ENCODE peak calls at places on chromosomes 16 and 17, in six cellular contexts. Y is GM23248, D is neural progenitor cell, V is GM23338, P is hepatocyte, J is HCT116. R is an unnamed sample. For H3K27me3, the result is how much of the 10 kb centered on the place peaks cover.

GRCh38 chr17:21239680-21240374 is 13.4 kb downstream of the NATD1 start:
- DNase-seq in J (no peak), P (no peak), Y (peak), V (peak), D (peak), R (peak)

GRCh38 chr17:66191607-66192377 is at the start of gene CEP112:
- DNase-seq in J (peak), P (peak), D (peak), V (peak), Y (peak), R (peak)

GRCh38 chr17:57899391-57899790 is 49.5 kb upstream of the MRPS23 start:
- DNase-seq in Y (peak), V (no peak), P (no peak), J (no peak), D (no peak), R (no peak)

GRCh38 chr17:29390856-29391631 is 881 bp downstream of the TAOK1 start:
- DNase-seq in P (peak), J (no peak), D (peak), V (peak), Y (peak), R (no peak)

GRCh38 chr16:9546438-9546786 is 455.0 kb downstream of the HAPSTR1 start:
- DNase-seq in P (no peak), Y (no peak), J (no peak), D (no peak), V (no peak), R (no peak)

GRCh38 chr16:70738083-70738977 is 52.5 kb upstream of the MTSS2 start:
- DNase-seq in Y (peak), V (peak), D (peak), J (no peak), P (peak), R (peak)

GRCh38 chr16:22353188-22353919 is 21.1 kb downstream of the CDR2 start:
- DNase-seq in Y (peak), V (peak), D (no peak), P (peak), J (peak), R (no peak)

GRCh38 chr17:53033297-53033696 is 789.4 kb upstream of the KIF2B start:
- DNase-seq in Y (no peak), J (no peak), D (no peak), P (no peak), V (no peak), R (no peak)

GRCh38 chr16:27067138-27067537 is 411 bp downstream of the C16orf82 start:
- DNase-seq in D (peak), P (peak), Y (peak), J (no peak), V (peak), R (no peak)

GRCh38 chr17:19897901-19898300 is 30.2 kb upstream of the ULK2 start:
- DNase-seq in D (peak), V (no peak), P (peak), Y (peak), J (peak), R (no peak)

GRCh38 chr16:19266774-19267173 is 18.8 kb upstream of the CLEC19A start:
- DNase-seq in P (no peak), J (no peak), V (no peak), D (no peak), Y (no peak), R (no peak)

GRCh38 chr16:55367796-55368195 is 43.8 kb downstream of the IRX6 start:
- DNase-seq in D (no peak), J (no peak), V (no peak), P (no peak), Y (peak), R (no peak)

GRCh38 chr17:44223574-44224046 is 4.1 kb upstream of the UBTF start:
- DNase-seq in J (no peak), P (no peak), V (no peak), D (no peak), Y (peak), R (no peak)

GRCh38 chr16:53529529-53529928 is 26.5 kb upstream of the AKTIP start:
- DNase-seq in V (no peak), D (no peak), J (no peak), Y (no peak), P (no peak), R (no peak)

GRCh38 chr17:19359151-19359550 is 3.4 kb downstream of the B9D1 start:
- DNase-seq in D (no peak), P (no peak), Y (no peak), V (no peak), J (no peak), R (no peak)

GRCh38 chr16:85987750-85988078 is 88.8 kb downstream of the IRF8 start:
- DNase-seq in J (no peak), P (no peak), Y (no peak), V (no peak), D (no peak), R (no peak)

GRCh38 chr16:19745286-19746018 is 27.4 kb downstream of the IQCK start:
- DNase-seq in V (no peak), J (no peak), Y (peak), P (no peak), D (no peak), R (no peak)

GRCh38 chr17:55639096-55639495 is 83.6 kb downstream of the TMEM100 start:
- DNase-seq in P (no peak), J (no peak), V (no peak), D (no peak), Y (no peak), R (no peak)

GRCh38 chr17:28346199-28346580 is 10.6 kb downstream of the TNFAIP1 start:
- DNase-seq in J (no peak), P (no peak), D (peak), V (peak), Y (no peak), R (no peak)

GRCh38 chr17:76993636-76994035 is 125.4 kb downstream of the MGAT5B start:
- DNase-seq in Y (no peak), D (no peak), V (no peak), J (no peak), P (no peak), R (no peak)
- H3K27me3 ChIP-seq in Y (half or more), D (under half), V (under half), J (under half), P (under half), R (under half)

DNA sequence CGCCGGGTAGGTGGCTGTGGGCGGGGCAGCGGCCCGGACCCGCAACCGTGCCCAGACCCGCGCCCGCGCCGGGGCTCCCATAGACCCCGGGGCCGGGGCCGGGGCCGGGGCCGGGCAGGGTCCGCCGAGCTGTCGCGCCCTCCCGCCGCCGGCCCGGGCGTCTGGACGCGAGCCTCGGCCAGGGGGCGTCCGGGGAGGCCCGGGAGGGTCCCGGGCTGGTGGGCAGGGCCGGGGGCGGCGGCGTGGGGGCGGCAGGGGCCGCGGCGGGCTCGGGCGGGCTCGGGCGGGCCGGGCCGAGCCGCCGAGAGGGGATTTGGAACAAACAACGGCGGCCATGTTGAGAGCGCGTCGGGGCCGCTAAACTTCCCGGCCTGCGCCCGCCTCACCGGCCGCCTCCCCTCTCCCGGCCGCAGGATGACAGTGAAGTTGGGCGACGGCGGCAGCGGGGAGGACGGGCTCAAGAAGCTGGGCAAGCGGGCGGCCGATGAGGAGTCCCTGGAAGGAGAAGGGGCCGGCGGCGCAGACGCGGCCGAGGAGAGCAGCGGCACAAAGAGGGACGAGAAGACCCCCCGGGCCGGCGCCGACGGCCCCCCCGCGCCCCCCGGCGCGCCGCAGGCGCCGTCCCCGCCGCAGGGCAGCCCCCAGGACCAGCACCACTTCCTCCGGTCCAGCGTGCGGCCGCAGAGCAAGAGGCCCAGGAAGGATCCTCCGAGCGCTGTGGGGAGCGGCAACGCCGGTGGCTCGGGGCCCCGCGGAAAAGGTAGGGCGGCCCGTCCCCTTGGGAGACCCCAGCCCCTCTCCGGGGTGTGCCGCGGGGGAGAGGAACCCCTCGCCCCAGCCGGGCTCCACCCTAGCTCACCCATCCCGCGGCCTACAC is 2.3 kb downstream of the CRAMP1 start:
- DNase-seq in Y (peak), P (peak), J (no peak), D (peak), V (peak), R (no peak)
- TF ChIP-seq EZH2phosphoT487 in Y (no peak), P (no peak), J (no peak), D (no peak), V (no peak), R (no peak)

GRCh38 chr16:83968891-83969672 is 1.0 kb downstream of the NECAB2 start:
- DNase-seq in J (no peak), P (no peak), D (peak), V (peak), Y (no peak), R (no peak)

GRCh38 chr16:83968483-83968865 is 430 bp downstream of the NECAB2 start:
- DNase-seq in Y (peak), P (peak), J (no peak), V (no peak), D (peak), R (no peak)

GRCh38 chr16:83966153-83966696 is 1.8 kb upstream of the NECAB2 start:
- DNase-seq in D (no peak), V (peak), J (no peak), P (no peak), Y (no peak), R (no peak)

GRCh38 chr16:83967091-83967490 is 953 bp upstream of the NECAB2 start:
- DNase-seq in P (no peak), Y (no peak), V (no peak), D (no peak), J (no peak), R (no peak)

DNA sequence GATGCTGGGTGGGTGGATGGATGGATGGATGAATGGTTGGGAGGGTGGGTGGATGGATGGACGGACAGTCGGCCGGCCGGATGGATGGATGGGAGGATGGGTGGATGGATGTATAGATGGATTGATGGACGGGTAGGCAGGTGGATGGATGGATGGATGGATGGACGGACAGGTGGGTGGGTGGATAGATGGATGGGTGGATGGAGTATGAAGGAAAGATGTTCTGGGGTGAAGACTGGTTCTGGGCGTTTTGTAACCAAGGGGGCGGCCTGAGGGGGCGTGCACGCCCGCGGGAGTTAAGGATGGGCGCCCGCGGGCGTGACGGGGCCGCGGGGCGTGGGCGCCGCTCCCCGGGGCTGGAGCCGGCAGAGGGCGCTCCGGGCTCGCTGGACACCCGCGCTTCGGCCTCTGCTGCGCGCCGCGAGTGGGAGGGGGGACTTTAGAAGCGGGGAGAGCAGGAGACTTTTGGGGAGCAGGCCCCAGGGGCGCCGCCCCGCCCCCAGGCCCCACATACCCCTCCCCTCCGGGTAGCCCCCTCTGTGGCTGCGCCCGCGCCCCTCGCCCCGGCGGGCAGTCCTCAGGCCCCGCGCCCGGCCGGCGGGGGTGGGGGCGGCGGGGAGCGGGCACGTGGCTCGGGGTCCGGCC is at the start of gene NECAB2:
- DNase-seq in J (no peak), P (peak), V (peak), D (peak), Y (peak), R (no peak)
- TF ChIP-seq EZH2 in J (no peak), P (no peak), V (no peak), D (no peak), Y (no peak), R (no peak)

DNA sequence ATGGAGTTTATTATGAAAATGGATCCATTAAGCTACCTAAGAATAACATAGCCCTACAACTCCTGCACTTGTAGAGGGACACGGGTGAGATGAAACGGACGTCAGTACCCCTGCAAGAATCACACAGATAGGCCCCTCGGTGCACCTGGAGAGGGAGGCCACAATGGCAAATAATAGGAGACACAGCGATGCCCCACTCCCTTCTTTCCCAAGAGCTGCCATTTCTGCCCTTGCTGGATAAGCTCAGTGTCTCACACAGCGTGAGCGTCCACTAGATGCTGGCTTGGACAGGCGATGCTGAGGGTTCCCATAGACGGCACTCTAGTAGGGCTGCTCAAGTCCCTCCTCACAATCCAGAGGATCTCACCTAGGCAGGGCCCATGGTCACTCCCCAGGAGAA is 67.8 kb downstream of the ADCY9 start:
- DNase-seq in D (no peak), J (no peak), V (no peak), P (no peak), Y (no peak), R (no peak)
- H3K27me3 ChIP-seq in D (under half), J (under half), V (under half), P (under half), Y (under half), R (under half)

GRCh38 chr16:456891-457483 is 31.5 kb downstream of the RAB11FIP3 start:
- DNase-seq in P (peak), Y (peak), D (no peak), J (no peak), V (no peak), R (no peak)
- TF ChIP-seq EZH2phosphoT487 in P (no peak), Y (no peak), D (no peak), J (no peak), V (no peak), R (no peak)

GRCh38 chr17:79919164-79919585 is 79.9 kb upstream of the CBX4 start:
- DNase-seq in D (no peak), Y (peak), J (no peak), V (peak), P (no peak), R (no peak)
- TF ChIP-seq EZH2 in D (no peak), Y (no peak), J (no peak), V (no peak), P (no peak), R (no peak)

GRCh38 chr16:799948-800833 is at the start of gene GNG13:
- DNase-seq in D (peak), P (no peak), J (no peak), V (peak), Y (peak), R (no peak)
- H3K27me3 ChIP-seq in D (half or more), P (half or more), J (under half), V (under half), Y (under half), R (under half)

DNA sequence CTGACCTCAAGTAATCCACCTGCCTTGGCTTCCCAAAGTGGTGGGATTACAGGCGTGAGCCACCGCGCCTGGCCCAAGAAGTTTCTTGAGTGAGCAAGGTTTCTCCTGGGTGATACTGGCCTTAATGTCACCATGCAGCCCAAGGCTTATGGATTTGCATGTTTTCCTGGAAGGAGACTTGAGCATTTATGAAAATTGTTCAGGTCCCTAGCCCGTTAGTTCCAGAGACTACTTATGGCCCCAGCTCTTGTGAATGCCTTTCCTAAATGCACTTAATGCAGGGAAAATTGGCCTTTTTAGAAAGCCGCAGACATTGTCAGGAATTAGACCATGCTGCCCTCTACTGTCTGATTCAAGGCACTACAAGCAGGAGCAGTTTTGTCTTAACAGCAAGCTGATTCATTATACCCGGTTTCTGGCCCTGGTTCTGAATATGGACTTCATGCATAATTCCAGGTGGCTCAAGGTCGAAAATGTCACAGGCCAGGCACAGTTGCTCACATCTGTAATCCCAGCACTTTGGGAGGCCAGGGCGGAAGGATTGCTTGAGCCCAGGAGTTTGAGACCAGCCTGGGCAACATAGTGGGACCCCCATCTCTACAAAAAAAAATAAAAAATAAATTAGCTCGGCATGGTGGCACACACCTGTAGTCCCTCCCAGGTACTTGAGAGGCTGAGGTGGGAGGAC is 91.3 kb downstream of the SNX29 start:
- DNase-seq in P (peak), Y (peak), D (peak), J (peak), V (peak), R (peak)
- TF ChIP-seq EZH2phosphoT487 in P (no peak), Y (no peak), D (no peak), J (no peak), V (no peak), R (no peak)

DNA sequence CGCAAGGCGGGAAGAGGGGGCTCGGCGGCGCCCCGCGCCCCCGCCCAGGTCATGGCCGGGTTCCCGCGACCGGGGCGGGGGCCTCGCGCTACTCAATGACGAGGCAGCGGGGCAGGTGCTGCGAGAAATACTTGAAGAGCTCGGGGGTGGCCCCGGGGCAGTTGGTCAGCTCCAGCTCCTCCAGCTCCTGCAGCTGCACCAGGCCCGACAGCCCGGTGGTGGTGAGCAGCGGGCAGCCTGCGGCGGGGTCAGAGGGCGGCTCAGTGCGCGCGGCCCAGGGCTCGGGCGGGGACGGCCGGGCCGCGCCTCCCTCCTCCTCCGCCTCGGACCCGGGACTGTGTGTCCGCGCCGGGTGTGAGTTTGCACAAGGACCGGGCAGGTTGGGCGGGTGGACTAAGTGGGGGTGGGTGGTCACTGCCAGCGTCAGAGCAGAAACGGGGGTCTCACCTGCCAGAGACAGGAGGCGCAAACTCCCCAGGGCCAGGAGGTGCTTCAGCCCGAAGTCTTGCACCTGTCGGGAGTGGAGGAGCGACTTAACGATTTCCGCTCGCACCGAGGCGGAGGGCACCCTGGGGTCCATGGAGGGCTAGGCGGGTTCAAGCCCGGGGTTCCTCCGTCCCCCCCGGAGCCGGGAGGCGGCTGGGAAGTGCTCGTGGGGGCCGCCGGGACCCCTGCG is 4.1 kb upstream of the WDR24 start:
- DNase-seq in D (peak), J (no peak), Y (no peak), P (no peak), V (peak), R (no peak)
- TF ChIP-seq EZH2 in D (peak), J (no peak), Y (peak), P (peak), V (peak), R (no peak)

DNA sequence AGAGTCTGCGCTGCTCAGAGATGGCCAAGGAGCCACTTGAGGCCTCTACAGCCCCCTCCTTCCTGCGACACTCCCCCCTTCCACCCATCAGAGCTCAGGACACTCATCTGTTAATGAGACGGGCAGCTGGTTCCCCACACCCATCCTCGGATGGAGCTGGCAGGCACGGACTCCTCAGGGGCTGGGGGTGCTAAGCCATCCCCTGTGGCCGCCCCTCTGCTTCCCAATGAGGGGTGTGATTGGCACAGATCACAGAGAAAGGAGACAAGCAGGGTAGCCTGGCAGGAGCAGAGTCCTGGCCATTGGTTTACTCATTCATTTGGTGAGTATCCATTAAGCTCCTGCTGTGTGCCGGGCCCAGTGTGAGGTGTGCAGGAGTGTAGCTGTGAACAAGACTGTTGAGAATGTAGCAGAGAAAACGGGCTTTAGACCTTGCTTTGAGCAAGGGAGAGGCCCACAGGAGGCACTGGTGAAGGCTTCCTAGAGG is 12.6 kb upstream of the CRHR1 start:
- DNase-seq in J (no peak), P (no peak), Y (no peak), D (peak), V (peak), R (no peak)
- H3K27me3 ChIP-seq in J (under half), P (under half), Y (under half), D (under half), V (under half), R (half or more)

R was measured in MM.1S.